ENCODE peak calls at places on chromosome 17, in four cellular contexts. T is AG04450, P is ACHN, K is T-helper 2 cell. R is an unnamed sample.

GRCh38 chr17:10062757-10063385 is 135.5 kb downstream of the GAS7 start:
- DNase-seq in P (no peak), T (no peak), K (no peak), R (no peak)

GRCh38 chr17:37848690-37849616 is 75.3 kb upstream of the TBC1D3K start:
- DNase-seq in T (peak; percentile 21), P (peak; percentile 98), K (peak; percentile 81), R (peak; percentile 32)

GRCh38 chr17:5772720-5773119 is 188.4 kb upstream of the NLRP1 start:
- DNase-seq in P (no peak), T (no peak), K (no peak), R (no peak)

GRCh38 chr17:68343976-68344375 is 52.7 kb downstream of the ARSG start:
- DNase-seq in T (no peak), P (no peak), K (peak; percentile 39), R (no peak)

GRCh38 chr17:12256380-12256995 is 235.8 kb downstream of the MAP2K4 start:
- DNase-seq in K (peak; percentile 24), P (peak; percentile 55), T (peak; percentile 56), R (peak; percentile 15)

GRCh38 chr17:80479246-80479566 is 2.8 kb upstream of the NPTX1 start:
- DNase-seq in T (no peak), K (no peak), P (no peak), R (no peak)

GRCh38 chr17:48605409-48605864 is 651 bp upstream of the HOXB6 start:
- DNase-seq in T (no peak), P (peak; percentile 17), K (no peak), R (no peak)

GRCh38 chr17:78266231-78266631 is 34.8 kb downstream of the TMEM235 start:
- DNase-seq in K (no peak), T (no peak), P (no peak), R (no peak)

GRCh38 chr17:2906907-2907306 is 110.7 kb downstream of the RAP1GAP2 start:
- DNase-seq in K (peak; percentile 32), P (no peak), T (no peak), R (no peak)